ENCODE peak calls at places on chromosomes 2 and 18, in ten cellular contexts. F is adrenal gland, D is cardiac fibroblast, L is LNCaP clone FGC, V is sigmoid colon, W is lung, N is body of pancreas, C is NCI-H345, Y is NCI-H460, B is PC-9. A is an unnamed sample.

GRCh38 chr2:101821828-101822458 is 124.4 kb downstream of the MAP4K4 start:
- DNase-seq in F (no peak), D (no peak), L (peak), V (no peak), W (no peak), N (no peak), C (no peak), Y (no peak), B (no peak), A (no peak)

GRCh38 chr2:95231723-95232122 is 24.4 kb downstream of the ZNF892 start:
- DNase-seq in F (peak), D (peak), L (peak), V (no peak), W (peak), N (peak), C (peak), Y (peak), B (peak), A (peak)

GRCh38 chr18:75253784-75254183 is 43.2 kb downstream of the TSHZ1 start:
- DNase-seq in F (no peak), D (peak), L (no peak), V (no peak), W (no peak), N (no peak), C (no peak), Y (no peak), B (no peak), A (no peak)

GRCh38 chr2:186347472-186347871 is 138.6 kb upstream of the ZC3H15 start:
- DNase-seq in F (no peak), D (peak), L (no peak), V (no peak), W (no peak), N (no peak), C (no peak), Y (no peak), B (no peak), A (no peak)

GRCh38 chr2:44952143-44952805 is 10.8 kb downstream of the SIX3 start:
- DNase-seq in F (peak), D (peak), L (no peak), V (no peak), W (no peak), N (peak), C (peak), Y (peak), B (peak), A (peak)

GRCh38 chr2:179057737-179058136 is 7.8 kb upstream of the CCDC141 start:
- DNase-seq in F (no peak), D (no peak), L (no peak), V (no peak), W (no peak), N (no peak), C (no peak), Y (no peak), B (no peak), A (no peak)

GRCh38 chr2:101435011-101435862 is 39.7 kb downstream of the RFX8 start:
- DNase-seq in F (no peak), D (peak), L (no peak), V (no peak), W (no peak), N (no peak), C (no peak), Y (no peak), B (no peak), A (no peak)

GRCh38 chr18:49100226-49100968 is 149.6 kb upstream of the SMAD7 start:
- DNase-seq in F (no peak), D (peak), L (peak), V (no peak), W (no peak), N (no peak), C (no peak), Y (no peak), B (no peak), A (no peak)

GRCh38 chr2:77169426-77169825 is 352.8 kb downstream of the LRRTM4 start:
- DNase-seq in F (no peak), D (no peak), L (no peak), V (no peak), W (no peak), N (no peak), C (no peak), Y (no peak), B (no peak), A (no peak)

GRCh38 chr2:105140237-105140568 is 101.3 kb upstream of the GPR45 start:
- DNase-seq in F (no peak), D (no peak), L (no peak), V (no peak), W (no peak), N (no peak), C (no peak), Y (no peak), B (no peak), A (no peak)

GRCh38 chr18:40094441-40094840 is 1860.6 kb upstream of the PIK3C3 start:
- DNase-seq in F (no peak), D (peak), L (no peak), V (no peak), W (no peak), N (no peak), C (no peak), Y (no peak), B (no peak), A (no peak)

GRCh38 chr18:79567481-79568147 is 112.0 kb upstream of the CTDP1 start:
- DNase-seq in F (no peak), D (peak), L (no peak), V (peak), W (no peak), N (peak), C (no peak), Y (peak), B (peak), A (peak)

GRCh38 chr2:10265328-10266132 is 37.2 kb upstream of the HPCAL1 start:
- DNase-seq in F (no peak), D (no peak), L (peak), V (peak), W (no peak), N (no peak), C (no peak), Y (no peak), B (no peak), A (no peak)

GRCh38 chr2:83585250-83585649 is 873.8 kb downstream of the SUCLG1 start:
- DNase-seq in F (no peak), D (no peak), L (no peak), V (no peak), W (no peak), N (no peak), C (no peak), Y (no peak), B (no peak), A (no peak)

GRCh38 chr2:222903234-222904220 is 42.7 kb downstream of the ACSL3 start:
- DNase-seq in F (peak), D (peak), L (no peak), V (no peak), W (no peak), N (peak), C (peak), Y (peak), B (peak), A (peak)

GRCh38 chr2:160300203-160300602 is 100.1 kb upstream of the ITGB6 start:
- DNase-seq in F (no peak), D (no peak), L (no peak), V (no peak), W (no peak), N (no peak), C (no peak), Y (no peak), B (no peak), A (no peak)

GRCh38 chr2:232672581-232672980 is 24.6 kb upstream of the GIGYF2 start:
- DNase-seq in F (no peak), D (no peak), L (no peak), V (no peak), W (no peak), N (no peak), C (no peak), Y (no peak), B (no peak), A (no peak)

GRCh38 chr2:197813093-197813787 is 8.8 kb downstream of the PLCL1 start:
- DNase-seq in F (no peak), D (peak), L (no peak), V (no peak), W (no peak), N (no peak), C (no peak), Y (peak), B (no peak), A (peak)

GRCh38 chr2:227222292-227222691 is 57.9 kb downstream of the COL4A3 start:
- DNase-seq in F (no peak), D (no peak), L (no peak), V (no peak), W (no peak), N (no peak), C (no peak), Y (no peak), B (no peak), A (no peak)

GRCh38 chr2:152471013-152471412 is 136.0 kb downstream of the FMNL2 start:
- DNase-seq in F (no peak), D (no peak), L (no peak), V (no peak), W (no peak), N (no peak), C (no peak), Y (no peak), B (no peak), A (no peak)

GRCh38 chr2:23918837-23919489 is 8.0 kb downstream of the ATAD2B start:
- DNase-seq in F (no peak), D (peak), L (no peak), V (no peak), W (no peak), N (no peak), C (no peak), Y (no peak), B (no peak), A (no peak)

GRCh38 chr2:160292225-160292624 is 92.2 kb upstream of the ITGB6 start:
- DNase-seq in F (no peak), D (peak), L (no peak), V (no peak), W (no peak), N (no peak), C (no peak), Y (no peak), B (no peak), A (no peak)

GRCh38 chr2:173459363-173459762 is 104.7 kb downstream of the CDCA7 start:
- DNase-seq in F (no peak), D (no peak), L (no peak), V (no peak), W (no peak), N (no peak), C (no peak), Y (no peak), B (peak), A (no peak)

A was measured in NCI-H2171 treated with DMSO at 0.1 percent for 48 hours.